ENCODE peak calls at places on chromosomes 11 and 22, in five cellular contexts. J, E, X, Y and W are unnamed samples.
A peak's percentile ranks its signal among the peaks of the same experiment; 100 is the strongest.

GRCh38 chr11:112219476-112220232 is 6.6 kb upstream of the PTS start:
- DNase-seq in J (peak; percentile 56), Y (peak; percentile 67), X (peak; percentile 74), E (peak; percentile 39), W (no peak)

GRCh38 chr11:120197254-120197891 is 13.5 kb upstream of the OAF start:
- DNase-seq in Y (no peak), E (no peak), J (no peak), X (peak; percentile 55), W (no peak)

GRCh38 chr22:24005201-24005600 is at the start of gene GSTT4:
- DNase-seq in X (no peak), J (peak; percentile 71), Y (no peak), E (no peak), W (no peak)

GRCh38 chr11:120774591-120775386 is 249.1 kb upstream of the TBCEL start:
- DNase-seq in E (no peak), Y (no peak), J (no peak), X (no peak), W (no peak)

GRCh38 chr11:67117667-67118058 is 1.4 kb upstream of the KDM2A start:
- DNase-seq in E (no peak), Y (no peak), X (peak; percentile 69), J (peak; percentile 68), W (peak; percentile 63)

GRCh38 chr11:115420524-115420923 is 83.7 kb downstream of the CADM1 start:
- DNase-seq in Y (no peak), E (no peak), J (no peak), X (no peak), W (no peak)

GRCh38 chr11:15234796-15235195 is 120.1 kb downstream of the INSC start:
- DNase-seq in J (no peak), E (no peak), Y (no peak), X (no peak), W (no peak)

GRCh38 chr11:9956483-9956882 is 292.6 kb downstream of the SWAP70 start:
- DNase-seq in X (no peak), E (no peak), J (no peak), Y (no peak), W (no peak)

GRCh38 chr11:47192111-47192510 is 5.9 kb upstream of the PACSIN3 start:
- DNase-seq in X (no peak), E (no peak), Y (no peak), J (no peak), W (no peak)

GRCh38 chr11:68044145-68044813 is 5.5 kb downstream of the TCIRG1 start:
- DNase-seq in J (peak; percentile 61), E (no peak), Y (peak; percentile 57), X (no peak), W (no peak)

GRCh38 chr11:128116447-128117240 is 470.7 kb downstream of the ETS1 start:
- DNase-seq in J (no peak), Y (no peak), X (no peak), E (no peak), W (no peak)

GRCh38 chr11:22730319-22730718 is 63.9 kb downstream of the GAS2 start:
- DNase-seq in J (no peak), E (no peak), Y (peak; percentile 28), X (no peak), W (peak; percentile 42)

GRCh38 chr11:111582163-111582562 is 20.1 kb upstream of the SIK2 start:
- DNase-seq in J (no peak), E (no peak), X (no peak), Y (no peak), W (no peak)

GRCh38 chr11:72773291-72773690 is 20.6 kb downstream of the STARD10 start:
- DNase-seq in E (no peak), J (peak; percentile 88), X (no peak), Y (peak; percentile 66), W (no peak)

GRCh38 chr11:10657308-10658271 is 36.0 kb downstream of the IRAG1 start:
- DNase-seq in X (peak; percentile 14), Y (no peak), J (peak; percentile 69), E (no peak), W (no peak)

GRCh38 chr11:73997120-73997772 is 11.6 kb downstream of the UCP3 start:
- DNase-seq in J (peak; percentile 30), X (no peak), Y (no peak), E (no peak), W (no peak)

GRCh38 chr11:73995731-73996130 is 13.1 kb upstream of the UCP2 start:
- DNase-seq in X (no peak), J (no peak), E (no peak), Y (no peak), W (no peak)

GRCh38 chr11:73996161-73996747 is 12.6 kb downstream of the UCP3 start:
- DNase-seq in X (no peak), Y (no peak), E (no peak), J (peak; percentile 8), W (no peak)

GRCh38 chr11:73991471-73992006 is 8.9 kb upstream of the UCP2 start:
- DNase-seq in J (peak; percentile 26), E (no peak), X (no peak), Y (no peak), W (no peak)

DNA sequence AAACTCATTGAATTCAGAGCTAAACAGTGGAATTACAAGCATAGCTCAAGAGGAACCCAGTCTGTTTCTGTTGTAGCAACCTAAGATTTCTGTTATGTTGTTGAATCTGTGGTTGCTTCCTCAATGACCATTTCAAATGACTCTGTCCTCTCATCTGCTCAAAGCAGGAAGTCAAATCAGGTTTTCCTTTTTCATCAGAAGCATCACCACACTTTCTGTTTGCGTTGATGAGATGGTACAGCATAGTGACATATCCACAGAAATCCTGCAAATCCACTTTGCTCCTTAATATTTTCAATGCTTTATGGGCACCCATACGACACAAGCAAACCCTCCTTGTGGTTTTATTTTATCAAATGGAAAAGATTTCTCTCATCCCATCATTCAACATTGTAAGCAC is 12.6 kb upstream of the UCP2 start:
- DNase-seq in E (no peak), Y (no peak), J (no peak), X (no peak), W (no peak)
- H3K4me1 ChIP-seq in E (no peaks in the 10 kb centered on the region), Y (no peaks in the 10 kb centered on the region), J (no peaks in the 10 kb centered on the region), X (peaks cover 13% of the 10 kb centered on the region), W (peaks cover 4% of the 10 kb centered on the region)

GRCh38 chr22:35649636-35650250 is 1.5 kb downstream of the APOL6 start:
- DNase-seq in E (no peak), Y (no peak), J (no peak), X (no peak), W (no peak)
- H3K4me3 ChIP-seq in E (no peak overlapping the region), Y (no peak overlapping the region), J (peak overlapping the region; percentile 58), X (no peak overlapping the region), W (no peak overlapping the region)

GRCh38 chr22:22467112-22467511 is 41.4 kb downstream of the ZNF280B start:
- DNase-seq in Y (no peak), J (no peak), X (no peak), E (no peak), W (no peak)

GRCh38 chr22:22465782-22466181 is 42.8 kb downstream of the ZNF280B start:
- DNase-seq in E (no peak), X (no peak), J (no peak), Y (no peak), W (no peak)

GRCh38 chr22:22464541-22465054 is 43.9 kb downstream of the ZNF280B start:
- DNase-seq in X (no peak), E (no peak), Y (no peak), J (no peak), W (no peak)

GRCh38 chr22:22465094-22465602 is 43.4 kb downstream of the ZNF280B start:
- DNase-seq in J (no peak), X (no peak), E (no peak), Y (no peak), W (no peak)

GRCh38 chr22:22469527-22469926 is 39.0 kb downstream of the ZNF280B start:
- DNase-seq in E (no peak), X (no peak), Y (no peak), J (no peak), W (no peak)
- TF ChIP-seq CTCF in E (no peak), X (no peak), Y (no peak), J (no peak), W (no peak)

GRCh38 chr11:76268498-76268897 is 62.2 kb upstream of the WNT11 start:
- DNase-seq in E (no peak), J (no peak), Y (no peak), X (no peak), W (no peak)

GRCh38 chr11:76266269-76266668 is 60.0 kb upstream of the WNT11 start:
- DNase-seq in Y (peak; percentile 36), J (peak; percentile 74), X (no peak), E (peak; percentile 71), W (no peak)

GRCh38 chr11:76266701-76267100 is 60.4 kb upstream of the WNT11 start:
- DNase-seq in J (no peak), E (no peak), X (no peak), Y (no peak), W (no peak)

GRCh38 chr11:76269247-76269646 is 62.9 kb upstream of the WNT11 start:
- DNase-seq in X (no peak), J (peak; percentile 70), E (no peak), Y (peak; percentile 25), W (no peak)

GRCh38 chr11:76267563-76267962 is 61.3 kb upstream of the WNT11 start:
- DNase-seq in X (no peak), Y (no peak), J (no peak), E (no peak), W (no peak)
- H3K4me1 ChIP-seq in X (no peaks in the 10 kb centered on the region), Y (no peaks in the 10 kb centered on the region), J (no peaks in the 10 kb centered on the region), E (peaks cover 13% of the 10 kb centered on the region), W (no peaks in the 10 kb centered on the region)

GRCh38 chr11:62169935-62170334 is 20.1 kb upstream of the SCGB1D1 start:
- DNase-seq in E (no peak), Y (no peak), J (no peak), X (no peak), W (no peak)
- H3K4me3 ChIP-seq in E (no peak overlapping the region), Y (no peak overlapping the region), J (no peak overlapping the region), X (no peak overlapping the region), W (no peak overlapping the region)

GRCh38 chr11:34565417-34566208 is 52.0 kb upstream of the ELF5 start:
- DNase-seq in Y (no peak), E (peak; percentile 14), X (peak; percentile 78), J (no peak), W (no peak)
- TF ChIP-seq CTCF in Y (no peak), E (peak; percentile 48), X (peak; percentile 88), J (no peak), W (no peak)

DNA sequence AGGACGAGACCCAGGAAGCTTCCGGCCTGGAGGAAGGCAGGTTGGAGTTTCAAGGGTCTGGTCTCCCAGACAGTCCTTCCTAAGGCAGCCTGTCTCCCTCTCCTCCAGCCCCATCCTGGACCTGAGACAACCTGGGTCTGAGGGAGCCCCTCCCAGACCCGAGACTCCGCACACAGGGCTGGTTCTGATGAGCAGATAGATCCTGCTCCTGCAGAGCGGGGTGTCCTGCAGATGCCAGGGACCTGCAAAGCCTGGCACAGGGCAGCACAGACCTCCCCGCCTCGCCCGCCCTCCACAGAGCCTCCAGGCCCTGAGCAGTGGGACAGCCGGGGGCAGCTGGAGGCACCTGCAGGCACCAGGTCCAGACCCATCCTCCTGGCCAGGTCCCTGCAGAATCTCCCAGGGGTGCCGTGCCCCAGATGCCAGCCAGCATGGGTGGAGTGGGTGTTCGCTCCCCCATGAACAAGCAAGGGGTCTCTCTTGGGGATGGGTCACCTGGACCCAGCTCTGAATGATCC is 7.8 kb downstream of the PIM3 start:
- DNase-seq in Y (peak; percentile 6), E (no peak), X (no peak), J (no peak), W (peak; percentile 60)
- H3K4me1 ChIP-seq in Y (peaks cover 85% of the 10 kb centered on the region), E (peaks cover 46% of the 10 kb centered on the region), X (no peaks in the 10 kb centered on the region), J (peaks cover 67% of the 10 kb centered on the region), W (peaks cover 41% of the 10 kb centered on the region)